ENCODE peak calls at places on chromosomes 6 and 20, in nine cellular contexts. One of them, this sample, is unnamed.

GRCh38 chr6:148851683-148852556 is 105.1 kb downstream of the UST start:
- DNase-seq in NCI-H345: no peak
- DNase-seq in cerebellar cortex: peak; percentile 64
- DNase-seq in T-helper 2 cell: no peak
- DNase-seq in B cell: no peak
- DNase-seq in GM23248: no peak
- DNase-seq in astrocyte of the spinal cord: no peak
- DNase-seq in activated naive CD8-positive, alpha-beta T cell treated with anti-CD3 and anti-CD28 coated beads, Interleukin-2, amount 50 U/mL, for 24 hours: no peak
- DNase-seq in head of caudate nucleus: no peak
- DNase-seq in this sample: no peak

GRCh38 chr6:125201961-125202729 is 48.6 kb downstream of the TPD52L1 start:
- DNase-seq in NCI-H345: no peak
- DNase-seq in cerebellar cortex: no peak
- DNase-seq in T-helper 2 cell: no peak
- DNase-seq in B cell: no peak
- DNase-seq in GM23248: peak; percentile 79
- DNase-seq in astrocyte of the spinal cord: peak; percentile 94
- DNase-seq in activated naive CD8-positive, alpha-beta T cell treated with anti-CD3 and anti-CD28 coated beads, Interleukin-2, amount 50 U/mL, for 24 hours: no peak
- DNase-seq in head of caudate nucleus: no peak
- DNase-seq in this sample: peak; percentile 93

GRCh38 chr20:58605292-58606065 is 45.6 kb upstream of the STX16 start:
- DNase-seq in NCI-H345: no peak
- DNase-seq in cerebellar cortex: no peak
- DNase-seq in T-helper 2 cell: no peak
- DNase-seq in B cell: no peak
- DNase-seq in GM23248: no peak
- DNase-seq in astrocyte of the spinal cord: no peak
- DNase-seq in activated naive CD8-positive, alpha-beta T cell treated with anti-CD3 and anti-CD28 coated beads, Interleukin-2, amount 50 U/mL, for 24 hours: no peak
- DNase-seq in head of caudate nucleus: no peak
- DNase-seq in this sample: no peak

GRCh38 chr6:129623008-129623732 is 86.8 kb downstream of the ARHGAP18 start:
- DNase-seq in NCI-H345: no peak
- DNase-seq in cerebellar cortex: no peak
- DNase-seq in T-helper 2 cell: no peak
- DNase-seq in B cell: no peak
- DNase-seq in GM23248: no peak
- DNase-seq in astrocyte of the spinal cord: no peak
- DNase-seq in activated naive CD8-positive, alpha-beta T cell treated with anti-CD3 and anti-CD28 coated beads, Interleukin-2, amount 50 U/mL, for 24 hours: no peak
- DNase-seq in head of caudate nucleus: no peak
- DNase-seq in this sample: no peak

GRCh38 chr20:1904160-1904559 is 9.0 kb downstream of the SIRPA start:
- DNase-seq in NCI-H345: no peak
- DNase-seq in cerebellar cortex: no peak
- DNase-seq in T-helper 2 cell: no peak
- DNase-seq in B cell: no peak
- DNase-seq in GM23248: no peak
- DNase-seq in astrocyte of the spinal cord: no peak
- DNase-seq in activated naive CD8-positive, alpha-beta T cell treated with anti-CD3 and anti-CD28 coated beads, Interleukin-2, amount 50 U/mL, for 24 hours: no peak
- DNase-seq in head of caudate nucleus: no peak
- DNase-seq in this sample: no peak

GRCh38 chr20:36116813-36117441 is 37.6 kb upstream of the EPB41L1 start:
- DNase-seq in NCI-H345: no peak
- DNase-seq in cerebellar cortex: no peak
- DNase-seq in T-helper 2 cell: no peak
- DNase-seq in B cell: no peak
- DNase-seq in GM23248: peak; percentile 92
- DNase-seq in astrocyte of the spinal cord: peak; percentile 55
- DNase-seq in activated naive CD8-positive, alpha-beta T cell treated with anti-CD3 and anti-CD28 coated beads, Interleukin-2, amount 50 U/mL, for 24 hours: no peak
- DNase-seq in head of caudate nucleus: no peak
- DNase-seq in this sample: peak; percentile 93

GRCh38 chr6:107047807-107048206 is 19.8 kb downstream of the MTRES1 start:
- DNase-seq in NCI-H345: no peak
- DNase-seq in cerebellar cortex: no peak
- DNase-seq in T-helper 2 cell: no peak
- DNase-seq in B cell: no peak
- DNase-seq in GM23248: no peak
- DNase-seq in astrocyte of the spinal cord: no peak
- DNase-seq in activated naive CD8-positive, alpha-beta T cell treated with anti-CD3 and anti-CD28 coated beads, Interleukin-2, amount 50 U/mL, for 24 hours: no peak
- DNase-seq in head of caudate nucleus: no peak
- DNase-seq in this sample: no peak

GRCh38 chr6:62999796-63000195 is 211.5 kb upstream of the FKBP1C start:
- DNase-seq in NCI-H345: no peak
- DNase-seq in cerebellar cortex: no peak
- DNase-seq in T-helper 2 cell: no peak
- DNase-seq in B cell: no peak
- DNase-seq in GM23248: no peak
- DNase-seq in astrocyte of the spinal cord: no peak
- DNase-seq in activated naive CD8-positive, alpha-beta T cell treated with anti-CD3 and anti-CD28 coated beads, Interleukin-2, amount 50 U/mL, for 24 hours: no peak
- DNase-seq in head of caudate nucleus: no peak
- DNase-seq in this sample: no peak

GRCh38 chr20:31543966-31544598 is 29.8 kb downstream of the HM13 start:
- DNase-seq in NCI-H345: no peak
- DNase-seq in cerebellar cortex: no peak
- DNase-seq in T-helper 2 cell: no peak
- DNase-seq in B cell: no peak
- DNase-seq in GM23248: peak; percentile 97
- DNase-seq in astrocyte of the spinal cord: peak; percentile 91
- DNase-seq in activated naive CD8-positive, alpha-beta T cell treated with anti-CD3 and anti-CD28 coated beads, Interleukin-2, amount 50 U/mL, for 24 hours: no peak
- DNase-seq in head of caudate nucleus: no peak
- DNase-seq in this sample: peak; percentile 94

GRCh38 chr6:145953200-145953599 is 11.0 kb downstream of the SHPRH start:
- DNase-seq in NCI-H345: no peak
- DNase-seq in cerebellar cortex: no peak
- DNase-seq in T-helper 2 cell: no peak
- DNase-seq in B cell: no peak
- DNase-seq in GM23248: no peak
- DNase-seq in astrocyte of the spinal cord: no peak
- DNase-seq in activated naive CD8-positive, alpha-beta T cell treated with anti-CD3 and anti-CD28 coated beads, Interleukin-2, amount 50 U/mL, for 24 hours: no peak
- DNase-seq in head of caudate nucleus: no peak
- DNase-seq in this sample: no peak

GRCh38 chr6:111808493-111808892 is 64.8 kb downstream of the FYN start:
- DNase-seq in NCI-H345: no peak
- DNase-seq in cerebellar cortex: no peak
- DNase-seq in T-helper 2 cell: no peak
- DNase-seq in B cell: no peak
- DNase-seq in GM23248: no peak
- DNase-seq in astrocyte of the spinal cord: no peak
- DNase-seq in activated naive CD8-positive, alpha-beta T cell treated with anti-CD3 and anti-CD28 coated beads, Interleukin-2, amount 50 U/mL, for 24 hours: no peak
- DNase-seq in head of caudate nucleus: no peak
- DNase-seq in this sample: no peak

GRCh38 chr20:19973920-19974620 is 43.1 kb upstream of the NAA20 start:
- DNase-seq in NCI-H345: no peak
- DNase-seq in cerebellar cortex: peak; percentile 16
- DNase-seq in T-helper 2 cell: no peak
- DNase-seq in B cell: no peak
- DNase-seq in GM23248: peak; percentile 82
- DNase-seq in astrocyte of the spinal cord: peak; percentile 83
- DNase-seq in activated naive CD8-positive, alpha-beta T cell treated with anti-CD3 and anti-CD28 coated beads, Interleukin-2, amount 50 U/mL, for 24 hours: no peak
- DNase-seq in head of caudate nucleus: peak; percentile 60
- DNase-seq in this sample: peak; percentile 68

GRCh38 chr6:125054331-125054730 is 92.1 kb downstream of the RNF217 start:
- DNase-seq in NCI-H345: no peak
- DNase-seq in cerebellar cortex: no peak
- DNase-seq in T-helper 2 cell: no peak
- DNase-seq in B cell: no peak
- DNase-seq in GM23248: no peak
- DNase-seq in astrocyte of the spinal cord: no peak
- DNase-seq in activated naive CD8-positive, alpha-beta T cell treated with anti-CD3 and anti-CD28 coated beads, Interleukin-2, amount 50 U/mL, for 24 hours: no peak
- DNase-seq in head of caudate nucleus: peak; percentile 22
- DNase-seq in this sample: no peak

GRCh38 chr6:56699066-56699654 is 56.5 kb upstream of the DST start:
- DNase-seq in NCI-H345: peak; percentile 14
- DNase-seq in cerebellar cortex: peak; percentile 57
- DNase-seq in T-helper 2 cell: no peak
- DNase-seq in B cell: no peak
- DNase-seq in GM23248: peak; percentile 65
- DNase-seq in astrocyte of the spinal cord: peak; percentile 68
- DNase-seq in activated naive CD8-positive, alpha-beta T cell treated with anti-CD3 and anti-CD28 coated beads, Interleukin-2, amount 50 U/mL, for 24 hours: no peak
- DNase-seq in head of caudate nucleus: no peak
- DNase-seq in this sample: peak; percentile 34

GRCh38 chr6:6885521-6886088 is 222.2 kb upstream of the RREB1 start:
- DNase-seq in NCI-H345: no peak
- DNase-seq in cerebellar cortex: no peak
- DNase-seq in T-helper 2 cell: no peak
- DNase-seq in B cell: no peak
- DNase-seq in GM23248: no peak
- DNase-seq in astrocyte of the spinal cord: no peak
- DNase-seq in activated naive CD8-positive, alpha-beta T cell treated with anti-CD3 and anti-CD28 coated beads, Interleukin-2, amount 50 U/mL, for 24 hours: no peak
- DNase-seq in head of caudate nucleus: peak; percentile 30
- DNase-seq in this sample: no peak

GRCh38 chr6:56685994-56686393 is 43.3 kb upstream of the DST start:
- DNase-seq in NCI-H345: no peak
- DNase-seq in cerebellar cortex: no peak
- DNase-seq in T-helper 2 cell: no peak
- DNase-seq in B cell: no peak
- DNase-seq in GM23248: no peak
- DNase-seq in astrocyte of the spinal cord: no peak
- DNase-seq in activated naive CD8-positive, alpha-beta T cell treated with anti-CD3 and anti-CD28 coated beads, Interleukin-2, amount 50 U/mL, for 24 hours: no peak
- DNase-seq in head of caudate nucleus: no peak
- DNase-seq in this sample: no peak

GRCh38 chr6:83920017-83920416 is 60.5 kb downstream of the CYB5R4 start:
- DNase-seq in NCI-H345: no peak
- DNase-seq in cerebellar cortex: no peak
- DNase-seq in T-helper 2 cell: no peak
- DNase-seq in B cell: no peak
- DNase-seq in GM23248: peak; percentile 62
- DNase-seq in astrocyte of the spinal cord: peak; percentile 8
- DNase-seq in activated naive CD8-positive, alpha-beta T cell treated with anti-CD3 and anti-CD28 coated beads, Interleukin-2, amount 50 U/mL, for 24 hours: no peak
- DNase-seq in head of caudate nucleus: no peak
- DNase-seq in this sample: peak; percentile 81

GRCh38 chr6:16656451-16656850 is 104.8 kb downstream of the ATXN1 start:
- DNase-seq in NCI-H345: no peak
- DNase-seq in cerebellar cortex: no peak
- DNase-seq in T-helper 2 cell: no peak
- DNase-seq in B cell: no peak
- DNase-seq in GM23248: no peak
- DNase-seq in astrocyte of the spinal cord: no peak
- DNase-seq in activated naive CD8-positive, alpha-beta T cell treated with anti-CD3 and anti-CD28 coated beads, Interleukin-2, amount 50 U/mL, for 24 hours: no peak
- DNase-seq in head of caudate nucleus: no peak
- DNase-seq in this sample: no peak

GRCh38 chr6:132446842-132447241 is 45.6 kb upstream of the MOXD1 start:
- DNase-seq in NCI-H345: no peak
- DNase-seq in cerebellar cortex: no peak
- DNase-seq in T-helper 2 cell: no peak
- DNase-seq in B cell: no peak
- DNase-seq in GM23248: no peak
- DNase-seq in astrocyte of the spinal cord: no peak
- DNase-seq in activated naive CD8-positive, alpha-beta T cell treated with anti-CD3 and anti-CD28 coated beads, Interleukin-2, amount 50 U/mL, for 24 hours: no peak
- DNase-seq in head of caudate nucleus: no peak
- DNase-seq in this sample: no peak

GRCh38 chr6:160391419-160392116 is 43.4 kb downstream of the SLC22A3 start:
- DNase-seq in NCI-H345: no peak
- DNase-seq in cerebellar cortex: no peak
- DNase-seq in T-helper 2 cell: no peak
- DNase-seq in B cell: no peak
- DNase-seq in GM23248: peak; percentile 44
- DNase-seq in astrocyte of the spinal cord: peak; percentile 25
- DNase-seq in activated naive CD8-positive, alpha-beta T cell treated with anti-CD3 and anti-CD28 coated beads, Interleukin-2, amount 50 U/mL, for 24 hours: no peak
- DNase-seq in head of caudate nucleus: no peak
- DNase-seq in this sample: peak; percentile 36

GRCh38 chr6:42610416-42610815 is 46.6 kb downstream of the UBR2 start:
- DNase-seq in NCI-H345: no peak
- DNase-seq in cerebellar cortex: no peak
- DNase-seq in T-helper 2 cell: no peak
- DNase-seq in B cell: no peak
- DNase-seq in GM23248: no peak
- DNase-seq in astrocyte of the spinal cord: no peak
- DNase-seq in activated naive CD8-positive, alpha-beta T cell treated with anti-CD3 and anti-CD28 coated beads, Interleukin-2, amount 50 U/mL, for 24 hours: no peak
- DNase-seq in head of caudate nucleus: no peak
- DNase-seq in this sample: no peak

GRCh38 chr20:25050082-25050481 is 7.9 kb downstream of the ACSS1 start:
- DNase-seq in NCI-H345: no peak
- DNase-seq in cerebellar cortex: no peak
- DNase-seq in T-helper 2 cell: no peak
- DNase-seq in B cell: no peak
- DNase-seq in GM23248: no peak
- DNase-seq in astrocyte of the spinal cord: no peak
- DNase-seq in activated naive CD8-positive, alpha-beta T cell treated with anti-CD3 and anti-CD28 coated beads, Interleukin-2, amount 50 U/mL, for 24 hours: no peak
- DNase-seq in head of caudate nucleus: peak; percentile 8
- DNase-seq in this sample: no peak

GRCh38 chr6:156028310-156029131 is 572.9 kb upstream of the NOX3 start:
- DNase-seq in NCI-H345: no peak
- DNase-seq in cerebellar cortex: no peak
- DNase-seq in T-helper 2 cell: peak; percentile 1
- DNase-seq in B cell: no peak
- DNase-seq in GM23248: no peak
- DNase-seq in astrocyte of the spinal cord: no peak
- DNase-seq in activated naive CD8-positive, alpha-beta T cell treated with anti-CD3 and anti-CD28 coated beads, Interleukin-2, amount 50 U/mL, for 24 hours: no peak
- DNase-seq in head of caudate nucleus: no peak
- DNase-seq in this sample: peak; percentile 49

GRCh38 chr20:2871111-2871465 is 2.2 kb upstream of the PTPRA start:
- DNase-seq in NCI-H345: no peak
- DNase-seq in cerebellar cortex: no peak
- DNase-seq in T-helper 2 cell: no peak
- DNase-seq in B cell: no peak
- DNase-seq in GM23248: peak; percentile 50
- DNase-seq in astrocyte of the spinal cord: peak; percentile 52
- DNase-seq in activated naive CD8-positive, alpha-beta T cell treated with anti-CD3 and anti-CD28 coated beads, Interleukin-2, amount 50 U/mL, for 24 hours: peak; percentile 21
- DNase-seq in head of caudate nucleus: no peak
- DNase-seq in this sample: peak; percentile 32

GRCh38 chr20:50244352-50245149 is 53.9 kb downstream of the CEBPB start:
- DNase-seq in NCI-H345: no peak
- DNase-seq in cerebellar cortex: no peak
- DNase-seq in T-helper 2 cell: no peak
- DNase-seq in B cell: no peak
- DNase-seq in GM23248: no peak
- DNase-seq in astrocyte of the spinal cord: no peak
- DNase-seq in activated naive CD8-positive, alpha-beta T cell treated with anti-CD3 and anti-CD28 coated beads, Interleukin-2, amount 50 U/mL, for 24 hours: no peak
- DNase-seq in head of caudate nucleus: no peak
- DNase-seq in this sample: no peak

GRCh38 chr6:28264834-28265401 is 2.0 kb upstream of the ZSCAN26 start:
- DNase-seq in NCI-H345: no peak
- DNase-seq in cerebellar cortex: no peak
- DNase-seq in T-helper 2 cell: no peak
- DNase-seq in B cell: no peak
- DNase-seq in GM23248: no peak
- DNase-seq in astrocyte of the spinal cord: no peak
- DNase-seq in activated naive CD8-positive, alpha-beta T cell treated with anti-CD3 and anti-CD28 coated beads, Interleukin-2, amount 50 U/mL, for 24 hours: no peak
- DNase-seq in head of caudate nucleus: no peak
- DNase-seq in this sample: no peak

GRCh38 chr20:62712606-62713005 is 4.0 kb downstream of the NTSR1 start:
- DNase-seq in NCI-H345: no peak
- DNase-seq in cerebellar cortex: no peak
- DNase-seq in T-helper 2 cell: no peak
- DNase-seq in B cell: no peak
- DNase-seq in GM23248: no peak
- DNase-seq in astrocyte of the spinal cord: no peak
- DNase-seq in activated naive CD8-positive, alpha-beta T cell treated with anti-CD3 and anti-CD28 coated beads, Interleukin-2, amount 50 U/mL, for 24 hours: no peak
- DNase-seq in head of caudate nucleus: no peak
- DNase-seq in this sample: no peak

GRCh38 chr6:87907521-87907920 is 140.1 kb upstream of the SPACA1 start:
- DNase-seq in NCI-H345: no peak
- DNase-seq in cerebellar cortex: no peak
- DNase-seq in T-helper 2 cell: no peak
- DNase-seq in B cell: no peak
- DNase-seq in GM23248: peak; percentile 77
- DNase-seq in astrocyte of the spinal cord: peak; percentile 89
- DNase-seq in activated naive CD8-positive, alpha-beta T cell treated with anti-CD3 and anti-CD28 coated beads, Interleukin-2, amount 50 U/mL, for 24 hours: no peak
- DNase-seq in head of caudate nucleus: no peak
- DNase-seq in this sample: peak; percentile 49

GRCh38 chr6:52416629-52417151 is 3.5 kb upstream of the EFHC1 start:
- DNase-seq in NCI-H345: peak; percentile 73
- DNase-seq in cerebellar cortex: peak; percentile 79
- DNase-seq in T-helper 2 cell: no peak
- DNase-seq in B cell: peak; percentile 78
- DNase-seq in GM23248: peak; percentile 80
- DNase-seq in astrocyte of the spinal cord: peak; percentile 71
- DNase-seq in activated naive CD8-positive, alpha-beta T cell treated with anti-CD3 and anti-CD28 coated beads, Interleukin-2, amount 50 U/mL, for 24 hours: peak; percentile 39
- DNase-seq in head of caudate nucleus: no peak
- DNase-seq in this sample: peak; percentile 70

GRCh38 chr20:46031701-46032254 is 2.8 kb downstream of the SLC12A5 start:
- DNase-seq in NCI-H345: peak; percentile 86
- DNase-seq in cerebellar cortex: peak; percentile 82
- DNase-seq in T-helper 2 cell: no peak
- DNase-seq in B cell: no peak
- DNase-seq in GM23248: peak; percentile 17
- DNase-seq in astrocyte of the spinal cord: no peak
- DNase-seq in activated naive CD8-positive, alpha-beta T cell treated with anti-CD3 and anti-CD28 coated beads, Interleukin-2, amount 50 U/mL, for 24 hours: no peak
- DNase-seq in head of caudate nucleus: peak; percentile 63
- DNase-seq in this sample: no peak

GRCh38 chr6:125918681-125919566 is 37.6 kb upstream of the HINT3 start:
- DNase-seq in NCI-H345: no peak
- DNase-seq in cerebellar cortex: no peak
- DNase-seq in T-helper 2 cell: no peak
- DNase-seq in B cell: peak; percentile 75
- DNase-seq in GM23248: peak; percentile 82
- DNase-seq in astrocyte of the spinal cord: peak; percentile 82
- DNase-seq in activated naive CD8-positive, alpha-beta T cell treated with anti-CD3 and anti-CD28 coated beads, Interleukin-2, amount 50 U/mL, for 24 hours: peak; percentile 30
- DNase-seq in head of caudate nucleus: no peak
- DNase-seq in this sample: peak; percentile 84